ENCODE peak calls at places on chromosomes 3 and 15, in ten cellular contexts. G, D, O, U, Q, L, A, N, Y and T are unnamed samples.

GRCh38 chr15:92817339-92817886 is 82.7 kb upstream of the CHD2 start:
- DNase-seq in Y (no peak), L (no peak), N (no peak), A (no peak), G (no peak), Q (no peak), U (no peak), O (no peak), D (no peak), T (no peak)

GRCh38 chr3:182981038-182981380 is 671 bp upstream of the DCUN1D1 start:
- DNase-seq in U (no peak), L (no peak), Y (no peak), O (no peak), N (no peak), G (no peak), A (no peak), D (no peak), Q (no peak), T (no peak)

GRCh38 chr3:40310690-40311089 is 1.2 kb downstream of the EIF1B start:
- DNase-seq in U (no peak), G (no peak), O (no peak), L (no peak), A (peak), N (no peak), Y (no peak), D (no peak), Q (no peak), T (no peak)

GRCh38 chr3:25679166-25679565 is 14.5 kb upstream of the TOP2B start:
- DNase-seq in U (no peak), N (no peak), G (no peak), A (no peak), O (no peak), D (no peak), L (no peak), Q (no peak), Y (no peak), T (no peak)

GRCh38 chr15:71116942-71117341 is 1.7 kb downstream of the THSD4 start:
- DNase-seq in L (no peak), G (no peak), U (no peak), A (no peak), N (no peak), Q (no peak), Y (no peak), D (no peak), O (no peak), T (no peak)

GRCh38 chr3:122103821-122104514 is 48.8 kb downstream of the CD86 start:
- DNase-seq in O (no peak), Y (no peak), A (no peak), D (no peak), G (no peak), N (no peak), Q (no peak), U (no peak), L (no peak), T (no peak)

GRCh38 chr3:17753271-17753992 is 11.0 kb upstream of the TBC1D5 start:
- DNase-seq in N (no peak), A (no peak), U (no peak), Q (no peak), L (no peak), G (no peak), O (no peak), D (no peak), Y (no peak), T (no peak)

GRCh38 chr3:113597611-113598382 is 65.4 kb downstream of the SIDT1 start:
- DNase-seq in A (no peak), G (no peak), Y (no peak), Q (no peak), U (no peak), O (no peak), N (no peak), D (no peak), L (no peak), T (no peak)

GRCh38 chr3:64209866-64210609 is 15.2 kb downstream of the PRICKLE2 start:
- DNase-seq in D (no peak), L (no peak), N (no peak), Q (no peak), Y (no peak), G (no peak), A (no peak), O (no peak), U (no peak), T (no peak)

GRCh38 chr3:133856316-133856715 is 39.4 kb downstream of the RAB6B start:
- DNase-seq in G (no peak), Q (no peak), U (no peak), N (no peak), L (no peak), Y (no peak), A (no peak), O (peak), D (no peak), T (no peak)

GRCh38 chr3:158103131-158103955 is 2.9 kb downstream of the SHOX2 start:
- DNase-seq in G (no peak), N (no peak), Y (no peak), L (no peak), D (peak), U (no peak), Q (no peak), A (no peak), O (peak), T (no peak)

GRCh38 chr3:114418724-114419543 is 125.1 kb downstream of the TIGIT start:
- DNase-seq in A (peak), N (peak), U (no peak), G (peak), Q (peak), L (no peak), D (no peak), O (peak), Y (no peak), T (no peak)

GRCh38 chr3:159877924-159878323 is 110.7 kb upstream of the IL12A start:
- DNase-seq in Y (no peak), O (no peak), L (no peak), Q (peak), N (no peak), D (no peak), U (no peak), A (no peak), G (no peak), T (no peak)

GRCh38 chr15:50906954-50907865 is 1.3 kb upstream of the AP4E1 start:
- DNase-seq in A (no peak), U (peak), O (no peak), L (peak), D (no peak), Q (peak), Y (peak), G (peak), N (peak), T (no peak)

GRCh38 chr3:28240440-28240839 is 979 bp upstream of the CMC1 start:
- DNase-seq in L (no peak), Y (no peak), D (peak), G (no peak), O (no peak), A (no peak), U (no peak), N (no peak), Q (no peak), T (no peak)

GRCh38 chr3:127162947-127163645 is 29.8 kb upstream of the PRR23E start:
- DNase-seq in Y (no peak), U (no peak), L (no peak), A (no peak), O (no peak), N (no peak), G (no peak), Q (peak), D (peak), T (peak)

GRCh38 chr3:99049164-99049563 is 147.7 kb upstream of the DCBLD2 start:
- DNase-seq in Y (no peak), O (no peak), G (no peak), Q (no peak), L (no peak), D (no peak), A (no peak), N (no peak), U (no peak), T (no peak)

GRCh38 chr3:188711898-188712256 is 459.9 kb upstream of the TPRG1 start:
- DNase-seq in Q (no peak), D (no peak), U (no peak), G (no peak), O (no peak), L (no peak), N (no peak), Y (no peak), A (no peak), T (no peak)

GRCh38 chr15:38991126-38991525 is 426.5 kb upstream of the RASGRP1 start:
- DNase-seq in U (no peak), N (no peak), Y (no peak), O (peak), L (no peak), A (peak), Q (peak), G (no peak), D (no peak), T (no peak)

GRCh38 chr15:75235760-75236729 is 22.1 kb upstream of the GOLGA6C start:
- DNase-seq in D (peak), O (no peak), L (no peak), Y (no peak), U (no peak), G (no peak), Q (no peak), A (peak), N (no peak), T (no peak)

GRCh38 chr3:130276203-130276803 is 69.2 kb upstream of the COL6A5 start:
- DNase-seq in A (peak), N (no peak), Y (no peak), L (no peak), D (no peak), G (peak), Q (peak), O (peak), U (no peak), T (no peak)

GRCh38 chr15:67242665-67243064 is 11.8 kb downstream of the AAGAB start:
- DNase-seq in Q (no peak), U (no peak), D (no peak), A (no peak), N (no peak), O (no peak), G (peak), L (no peak), Y (no peak), T (no peak)